ENCODE peak calls at places on chromosomes 2 and 18, in five cellular contexts. B is activated effector memory CD4-positive, alpha-beta T cell treated with anti-CD3 and anti-CD28 coated beads, Interleukin-2, amount 50 U/mL, for 16 hours; H is lower lobe of right lung; L is stimulated activated CD8-positive, alpha-beta memory T cell treated with anti-CD3 and anti-CD28 coated beads, Interleukin-15, amount 100 ng/mL, for 1 hour; I is HTR-8/SVneo. X is an unnamed sample.

GRCh38 chr18:46677609-46678470 is 20.8 kb upstream of the LOXHD1 start:
- DNase-seq in I (peak; percentile 18), L (no peak), B (no peak), H (no peak), X (no peak)

GRCh38 chr2:9288233-9288632 is 81.6 kb downstream of the ASAP2 start:
- DNase-seq in H (no peak), I (no peak), B (no peak), L (no peak), X (peak; percentile 89)

GRCh38 chr18:848062-848795 is 36.2 kb upstream of the YES1 start:
- DNase-seq in H (no peak), L (no peak), B (no peak), I (no peak), X (no peak)

GRCh38 chr2:5720426-5720825 is 28.2 kb downstream of the SOX11 start:
- DNase-seq in B (no peak), I (no peak), L (no peak), H (no peak), X (no peak)

GRCh38 chr2:112640467-112640799 is 5.3 kb upstream of the SLC20A1 start:
- DNase-seq in I (no peak), B (no peak), H (no peak), L (no peak), X (no peak)

GRCh38 chr18:13387856-13388548 is 169.4 kb downstream of the LDLRAD4 start:
- DNase-seq in L (no peak), I (no peak), B (peak; percentile 50), H (no peak), X (no peak)

GRCh38 chr2:135048122-135048521 is 875 bp upstream of the MAP3K19 start:
- DNase-seq in I (no peak), B (no peak), H (no peak), L (no peak), X (no peak)

GRCh38 chr2:142585785-142586184 is 291.7 kb upstream of the KYNU start:
- DNase-seq in L (no peak), I (no peak), H (no peak), B (no peak), X (no peak)

GRCh38 chr2:120233292-120233691 is 10.1 kb upstream of the TMEM185B start:
- DNase-seq in I (no peak), L (no peak), B (no peak), H (no peak), X (no peak)

GRCh38 chr2:42142476-42143184 is 26.5 kb upstream of the EML4 start:
- DNase-seq in L (no peak), I (no peak), H (peak; percentile 49), B (no peak), X (no peak)

GRCh38 chr2:107645586-107645985 is 181.1 kb upstream of the RGPD4 start:
- DNase-seq in B (no peak), I (no peak), L (no peak), H (no peak), X (no peak)

GRCh38 chr2:233865838-233866237 is 2.3 kb downstream of the MSL3B start:
- DNase-seq in B (no peak), H (no peak), L (no peak), I (no peak), X (no peak)